ENCODE peak calls at places on chromosomes 12 and 14, in nine cellular contexts. A, H, W, G, M, U, Z, Q and S are unnamed samples.

GRCh38 chr12:131828671-131829350 is 618 bp downstream of the MMP17 start:
- DNase-seq in A (no peak), H (no peak), W (no peak), G (no peak), M (no peak), U (peak; percentile 26), Z (no peak), Q (no peak), S (no peak)

GRCh38 chr12:102876883-102877282 is 40.2 kb downstream of the PAH start:
- DNase-seq in A (no peak), H (no peak), W (no peak), G (no peak), M (no peak), U (no peak), Z (no peak), Q (no peak), S (no peak)

GRCh38 chr12:96989916-96990315 is 82.9 kb downstream of the NEDD1 start:
- DNase-seq in A (no peak), H (no peak), W (peak; percentile 74), G (peak; percentile 43), M (no peak), U (no peak), Z (no peak), Q (no peak), S (peak; percentile 7)

GRCh38 chr12:112418596-112419268 is at the start of gene PTPN11:
- DNase-seq in A (peak; percentile 87), H (peak; percentile 92), W (peak; percentile 86), G (peak; percentile 88), M (peak; percentile 96), U (peak; percentile 90), Z (peak; percentile 76), Q (peak; percentile 88), S (peak; percentile 59)

GRCh38 chr14:22131749-22132476 is 457.1 kb downstream of the DAD1 start:
- DNase-seq in A (no peak), H (peak; percentile 30), W (peak; percentile 39), G (no peak), M (no peak), U (no peak), Z (peak; percentile 3), Q (no peak), S (no peak)

GRCh38 chr12:27711312-27711682 is 665 bp downstream of the MRPS35 start:
- DNase-seq in A (no peak), H (no peak), W (peak; percentile 38), G (no peak), M (no peak), U (no peak), Z (peak; percentile 5), Q (no peak), S (no peak)

GRCh38 chr14:58633831-58634230 is 3.9 kb upstream of the DACT1 start:
- DNase-seq in A (no peak), H (no peak), W (no peak), G (no peak), M (no peak), U (no peak), Z (no peak), Q (no peak), S (peak; percentile 73)

GRCh38 chr14:36656769-36657408 is 4.8 kb upstream of the PAX9 start:
- DNase-seq in A (no peak), H (no peak), W (no peak), G (no peak), M (no peak), U (no peak), Z (no peak), Q (no peak), S (no peak)

DNA sequence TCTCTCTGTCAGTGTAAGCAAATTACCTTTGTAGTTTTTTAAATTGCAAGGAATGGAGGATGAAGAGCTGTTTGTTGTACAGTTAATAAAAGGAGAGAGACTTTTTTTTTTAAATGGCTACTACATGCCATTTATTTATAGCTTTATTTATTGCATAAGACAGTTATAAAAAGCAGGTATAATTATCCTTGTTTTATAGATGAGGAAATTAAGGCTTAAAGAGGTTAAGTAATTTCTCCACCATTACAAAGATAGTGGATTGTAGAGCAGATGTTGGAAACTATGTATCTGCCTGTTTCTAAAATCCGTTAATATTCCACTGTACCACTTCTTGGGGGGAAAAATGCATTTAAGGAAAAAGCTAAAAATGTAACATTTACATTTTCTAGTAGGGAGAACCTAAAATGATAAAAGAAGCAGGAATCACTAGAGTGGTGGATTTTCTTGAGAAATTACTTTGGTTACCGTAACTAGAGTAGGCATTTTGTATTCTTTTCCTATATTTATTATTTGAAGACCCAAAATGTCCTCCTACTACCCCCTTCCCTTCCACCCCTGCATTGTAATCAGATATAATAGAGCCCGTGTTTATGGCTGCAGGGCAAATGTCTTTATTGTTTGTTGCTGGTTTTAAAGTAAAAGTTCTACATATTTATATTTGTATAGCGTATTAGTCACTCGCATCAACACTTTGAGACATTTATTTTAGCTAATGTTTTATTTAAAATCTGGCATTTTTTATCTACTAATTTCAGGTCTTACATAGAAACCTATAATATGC is 2.3 kb downstream of the SNAPC1 start:
- DNase-seq in A (no peak), H (no peak), W (no peak), G (no peak), M (no peak), U (no peak), Z (no peak), Q (no peak), S (no peak)
- H3K4me3 ChIP-seq in A (no peak overlapping the region), H (no peak overlapping the region), W (peak overlapping the region; percentile 92), G (no peak overlapping the region), M (no peak overlapping the region), U (peak overlapping the region; percentile 6), Z (peak overlapping the region; percentile 1), Q (no peak overlapping the region), S (no peak overlapping the region)

DNA sequence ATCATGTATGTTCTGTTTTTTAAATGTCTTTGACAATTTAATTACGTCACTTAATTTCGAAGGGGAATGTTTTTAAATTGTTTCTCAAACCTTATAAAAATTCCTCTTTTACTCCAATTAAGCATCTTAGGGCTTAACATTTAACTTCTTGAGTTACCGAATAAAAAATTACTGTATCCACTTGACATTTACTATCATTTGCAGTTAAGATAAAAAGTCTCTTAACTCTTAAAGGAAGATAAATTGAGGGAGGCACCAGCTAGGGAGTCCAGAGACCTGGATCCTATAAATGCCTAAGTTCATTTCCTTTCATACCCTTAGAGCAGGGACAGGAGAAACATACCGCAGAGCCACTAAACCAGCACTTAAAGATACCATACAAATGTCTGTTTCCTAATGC is 71.5 kb downstream of the GALNT4 start:
- DNase-seq in A (no peak), H (no peak), W (no peak), G (no peak), M (no peak), U (no peak), Z (no peak), Q (no peak), S (no peak)
- H3K27ac ChIP-seq in A (peak overlapping the region; percentile 77), H (peak overlapping the region; percentile 80), W (no peak overlapping the region), G (no peak overlapping the region), M (no peak overlapping the region), U (peak overlapping the region; percentile 19), Z (peak overlapping the region; percentile 95), Q (peak overlapping the region; percentile 60), S (peak overlapping the region; percentile 11)

GRCh38 chr12:81081726-81082125 is 3.8 kb downstream of the ACSS3 start:
- DNase-seq in A (no peak), H (no peak), W (no peak), G (no peak), M (no peak), U (no peak), Z (no peak), Q (no peak), S (peak; percentile 53)

GRCh38 chr12:81083018-81083417 is 5.1 kb downstream of the ACSS3 start:
- DNase-seq in A (no peak), H (no peak), W (no peak), G (no peak), M (no peak), U (no peak), Z (no peak), Q (no peak), S (no peak)

GRCh38 chr12:81079280-81080076 is 1.6 kb downstream of the ACSS3 start:
- DNase-seq in A (no peak), H (no peak), W (no peak), G (no peak), M (no peak), U (no peak), Z (no peak), Q (no peak), S (no peak)

GRCh38 chr12:81078469-81079196 is 754 bp downstream of the ACSS3 start:
- DNase-seq in A (no peak), H (no peak), W (no peak), G (peak; percentile 25), M (no peak), U (peak; percentile 37), Z (peak; percentile 55), Q (no peak), S (peak; percentile 72)

GRCh38 chr12:81080431-81080983 is 2.6 kb downstream of the ACSS3 start:
- DNase-seq in A (no peak), H (no peak), W (no peak), G (no peak), M (no peak), U (no peak), Z (no peak), Q (no peak), S (peak; percentile 51)
- H3K4me3 ChIP-seq in A (no peak overlapping the region), H (no peak overlapping the region), W (no peak overlapping the region), G (no peak overlapping the region), M (no peak overlapping the region), U (no peak overlapping the region), Z (no peak overlapping the region), Q (no peak overlapping the region), S (no peak overlapping the region)

GRCh38 chr12:121116318-121117225 is 16.1 kb upstream of the P2RX7 start:
- DNase-seq in A (no peak), H (no peak), W (no peak), G (peak; percentile 13), M (no peak), U (peak; percentile 21), Z (no peak), Q (no peak), S (no peak)

GRCh38 chr12:121114806-121115205 is 17.9 kb upstream of the P2RX7 start:
- DNase-seq in A (no peak), H (no peak), W (no peak), G (no peak), M (no peak), U (no peak), Z (no peak), Q (no peak), S (no peak)

GRCh38 chr12:121115530-121115929 is 17.1 kb upstream of the P2RX7 start:
- DNase-seq in A (no peak), H (peak; percentile 28), W (no peak), G (no peak), M (no peak), U (no peak), Z (no peak), Q (no peak), S (no peak)

GRCh38 chr12:121120323-121120722 is 12.4 kb upstream of the P2RX7 start:
- DNase-seq in A (no peak), H (no peak), W (no peak), G (no peak), M (no peak), U (no peak), Z (no peak), Q (no peak), S (no peak)

DNA sequence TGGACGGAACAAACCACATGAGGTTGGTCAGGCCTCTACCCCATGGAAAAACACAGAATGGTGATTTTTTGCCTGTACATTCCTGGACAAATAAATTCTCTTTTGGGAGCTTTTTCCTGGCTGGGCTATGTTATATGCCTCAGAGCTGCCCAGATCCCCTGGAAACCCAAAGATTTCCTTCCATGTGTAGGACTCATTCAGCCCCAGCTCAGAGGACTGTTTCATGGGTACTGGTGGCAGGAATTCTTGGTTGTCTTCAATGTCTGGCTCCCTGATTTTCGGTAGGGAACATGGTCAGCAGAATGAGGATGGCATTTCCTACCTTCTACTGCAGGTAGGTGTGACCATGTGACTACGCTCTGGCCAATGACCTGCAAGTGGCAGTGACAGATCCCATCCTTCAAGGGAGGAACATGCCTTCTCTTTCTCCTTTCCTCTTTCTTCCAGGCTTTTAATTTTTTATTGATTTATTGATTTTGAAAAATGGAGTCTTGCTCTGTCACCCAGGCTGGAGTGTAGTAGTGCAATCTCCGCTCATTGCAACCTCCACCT is 15.4 kb upstream of the P2RX7 start:
- DNase-seq in A (no peak), H (no peak), W (no peak), G (no peak), M (no peak), U (no peak), Z (no peak), Q (no peak), S (no peak)
- H3K27ac ChIP-seq in A (no peak overlapping the region), H (no peak overlapping the region), W (no peak overlapping the region), G (peak overlapping the region; percentile 42), M (no peak overlapping the region), U (peak overlapping the region; percentile 54), Z (no peak overlapping the region), Q (no peak overlapping the region), S (no peak overlapping the region)